ENCODE peak calls at places on chromosomes 11 and 22, in four cellular contexts. W is lower leg skin, G is left kidney, R is natural killer cell. A is an unnamed sample.

GRCh38 chr22:20963201-20964052 is 3.6 kb upstream of the AIFM3 start:
- DNase-seq in W (no peak), G (no peak), R (no peak), A (no peak)

GRCh38 chr11:4191031-4191571 is 96.5 kb downstream of the RRM1 start:
- DNase-seq in W (no peak), G (no peak), R (no peak), A (no peak)

GRCh38 chr11:58772719-58773285 is 41.1 kb upstream of the GLYAT start:
- DNase-seq in W (no peak), G (no peak), R (no peak), A (no peak)

GRCh38 chr11:47572715-47573255 is 6.0 kb downstream of the KBTBD4 start:
- DNase-seq in W (no peak), G (no peak), R (no peak), A (no peak)

GRCh38 chr22:35586771-35587170 is 30.4 kb downstream of the MB start:
- DNase-seq in W (no peak), G (no peak), R (no peak), A (no peak)

GRCh38 chr11:20013346-20014066 is 146.8 kb downstream of the DBX1 start:
- DNase-seq in W (no peak), G (peak; percentile 84), R (no peak), A (no peak)

GRCh38 chr11:7593476-7593875 is 79.7 kb downstream of the PPFIBP2 start:
- DNase-seq in W (no peak), G (no peak), R (no peak), A (no peak)

GRCh38 chr11:44766112-44766971 is 39.6 kb downstream of the TSPAN18 start:
- DNase-seq in W (peak; percentile 78), G (no peak), R (no peak), A (peak; percentile 46)

GRCh38 chr22:37607010-37607911 is 1.4 kb upstream of the GGA1 start:
- DNase-seq in W (peak; percentile 96), G (peak; percentile 95), R (peak; percentile 85), A (peak; percentile 96)